ENCODE peak calls at places on chromosome 4, in five cellular contexts. T is cardiac muscle cell, M is psoas muscle, Z is endodermal cell, V is neuronal stem cell. U is an unnamed sample. For H3K9me3 and H3K27me3, the result is how much of the 10 kb centered on the place peaks cover.

GRCh38 chr4:55980725-55981124 is 32.0 kb downstream of the CEP135 start:
- DNase-seq in V (no peak), M (no peak), T (no peak), Z (no peak), U (no peak)

GRCh38 chr4:54225671-54226398 is 3.3 kb upstream of the PDGFRA start:
- DNase-seq in V (peak), M (no peak), T (peak), Z (peak), U (peak)

GRCh38 chr4:38062088-38062893 is 102.1 kb downstream of the PTTG2 start:
- DNase-seq in T (peak), Z (peak), V (peak), M (peak), U (peak)

GRCh38 chr4:119536572-119537528 is 91.8 kb downstream of the PDE5A start:
- DNase-seq in V (no peak), Z (no peak), M (no peak), T (peak), U (peak)

GRCh38 chr4:138236035-138236434 is 6.1 kb downstream of the SLC7A11 start:
- DNase-seq in Z (no peak), V (no peak), T (no peak), M (no peak), U (no peak)

GRCh38 chr4:81472249-81473085 is 760 bp upstream of the RASGEF1B start:
- DNase-seq in M (no peak), T (peak), V (peak), Z (peak), U (no peak)

GRCh38 chr4:147822128-147822527 is 90.2 kb downstream of the ARHGAP10 start:
- DNase-seq in M (peak), T (peak), Z (no peak), V (no peak), U (no peak)

GRCh38 chr4:185921583-185922555 is 109.9 kb upstream of the SORBS2 start:
- DNase-seq in T (peak), Z (no peak), V (no peak), M (no peak), U (no peak)

GRCh38 chr4:3636628-3637320 is 104.6 kb upstream of the LRPAP1 start:
- DNase-seq in V (no peak), T (no peak), Z (no peak), M (peak), U (no peak)

GRCh38 chr4:177041356-177041755 is 248.6 kb upstream of the VEGFC start:
- DNase-seq in V (no peak), M (no peak), Z (no peak), T (no peak), U (peak)

GRCh38 chr4:120034913-120035312 is 31.7 kb downstream of the MAD2L1 start:
- DNase-seq in M (no peak), V (no peak), Z (no peak), T (no peak), U (no peak)

GRCh38 chr4:165971446-165971845 is 98.4 kb downstream of the TLL1 start:
- DNase-seq in T (no peak), M (no peak), V (no peak), Z (no peak), U (no peak)

GRCh38 chr4:20662851-20663250 is 37.4 kb upstream of the PACRGL start:
- DNase-seq in M (no peak), T (no peak), V (no peak), Z (no peak), U (no peak)

GRCh38 chr4:24768006-24768405 is 27.4 kb upstream of the SOD3 start:
- DNase-seq in V (no peak), T (no peak), M (no peak), Z (no peak), U (no peak)

GRCh38 chr4:176150283-176150682 is 45.1 kb downstream of the SPATA4 start:
- DNase-seq in Z (no peak), V (no peak), T (peak), M (no peak), U (no peak)

GRCh38 chr4:142480244-142480643 is 365.9 kb downstream of the INPP4B start:
- DNase-seq in V (no peak), M (no peak), T (peak), Z (no peak), U (no peak)

GRCh38 chr4:68077737-68078136 is 51.9 kb downstream of the TMPRSS11F start:
- DNase-seq in V (no peak), Z (no peak), M (no peak), T (no peak), U (no peak)

GRCh38 chr4:61210186-61210939 is 10.2 kb downstream of the ADGRL3 start:
- DNase-seq in V (peak), Z (peak), T (no peak), M (no peak), U (no peak)

GRCh38 chr4:15526924-15527592 is 57.4 kb downstream of the CC2D2A start:
- DNase-seq in M (no peak), V (no peak), T (no peak), Z (no peak), U (no peak)

GRCh38 chr4:175309041-175309440 is 390.9 kb downstream of the ADAM29 start:
- DNase-seq in V (no peak), M (no peak), Z (no peak), T (no peak), U (no peak)

GRCh38 chr4:173314715-173315114 is 19.4 kb downstream of the HMGB2 start:
- DNase-seq in T (no peak), Z (no peak), M (no peak), V (no peak), U (no peak)

GRCh38 chr4:16079046-16079445 is 4.8 kb downstream of the PROM1 start:
- DNase-seq in V (no peak), Z (peak), T (peak), M (no peak), U (no peak)

GRCh38 chr4:148118628-148119027 is 323.6 kb downstream of the NR3C2 start:
- DNase-seq in V (no peak), T (no peak), Z (no peak), M (no peak), U (no peak)

GRCh38 chr4:90057091-90057490 is 70.1 kb upstream of the CCSER1 start:
- DNase-seq in Z (no peak), T (no peak), V (no peak), M (no peak), U (no peak)

GRCh38 chr4:14792702-14793227 is 209.5 kb upstream of the CPEB2 start:
- DNase-seq in V (no peak), T (no peak), Z (no peak), M (no peak), U (no peak)

GRCh38 chr4:141339386-141339785 is 118.7 kb downstream of the ZNF330 start:
- DNase-seq in V (no peak), T (no peak), M (no peak), Z (no peak), U (no peak)

GRCh38 chr4:89253935-89254334 is 53.7 kb downstream of the GPRIN3 start:
- DNase-seq in Z (no peak), V (no peak), M (no peak), T (no peak), U (no peak)

GRCh38 chr4:126451237-126451885 is 1136.6 kb downstream of the FAT4 start:
- DNase-seq in M (no peak), Z (no peak), V (no peak), T (no peak), U (no peak)

GRCh38 chr4:24104173-24104572 is 214.3 kb upstream of the PPARGC1A start:
- DNase-seq in Z (no peak), T (peak), V (no peak), M (no peak), U (no peak)

GRCh38 chr4:106473515-106473914 is 104.9 kb upstream of the GIMD1 start:
- DNase-seq in V (no peak), T (no peak), M (no peak), Z (no peak), U (no peak)

GRCh38 chr4:39963656-39964055 is 14.1 kb downstream of the PDS5A start:
- DNase-seq in Z (no peak), T (no peak), M (no peak), V (no peak), U (no peak)

GRCh38 chr4:52836653-52837052 is 25.5 kb upstream of the RASL11B start:
- DNase-seq in M (no peak), T (no peak), V (no peak), Z (no peak), U (no peak)

GRCh38 chr4:69071286-69071685 is 25.0 kb upstream of the UGT2B7 start:
- DNase-seq in M (no peak), Z (no peak), T (no peak), V (no peak), U (no peak)

GRCh38 chr4:17941731-17942130 is 79.8 kb downstream of the LCORL start:
- DNase-seq in M (no peak), T (no peak), Z (no peak), V (no peak), U (no peak)

GRCh38 chr4:763922-764321 is 58.3 kb downstream of the PCGF3 start:
- DNase-seq in T (no peak), V (no peak), Z (no peak), M (peak), U (no peak)
- H3K9me3 ChIP-seq in T (under half), V (half or more), Z (under half), M (under half), U (under half)

DNA sequence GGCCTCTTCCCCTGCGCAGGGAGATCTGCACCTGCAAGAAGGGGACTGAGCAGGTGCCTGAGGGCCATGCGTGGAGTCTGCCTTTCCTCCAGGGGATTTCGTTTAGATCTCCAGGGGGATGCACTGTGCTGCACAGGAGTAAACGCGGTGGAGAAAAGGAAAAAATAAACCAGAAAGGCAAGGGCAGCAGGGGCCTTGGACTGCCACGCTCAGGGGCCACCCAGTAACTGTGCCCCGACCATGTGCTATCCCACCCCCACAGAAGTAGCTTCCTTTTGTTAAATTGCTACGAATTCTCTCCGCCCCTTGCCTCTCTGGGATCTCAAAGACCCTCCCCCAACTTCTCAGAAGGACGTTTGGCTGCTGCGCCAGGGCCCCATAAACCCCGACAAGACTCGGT is 17.2 kb upstream of the HMX1 start:
- DNase-seq in T (no peak), M (no peak), V (no peak), Z (no peak), U (no peak)
- H3K27me3 ChIP-seq in T (half or more), M (half or more), V (under half), Z (half or more), U (under half)

GRCh38 chr4:94480362-94480951 is 28.7 kb downstream of the PDLIM5 start:
- DNase-seq in M (no peak), V (no peak), Z (no peak), T (no peak), U (no peak)
- H3K4me3 ChIP-seq in M (peak), V (no peak), Z (no peak), T (no peak), U (no peak)

DNA sequence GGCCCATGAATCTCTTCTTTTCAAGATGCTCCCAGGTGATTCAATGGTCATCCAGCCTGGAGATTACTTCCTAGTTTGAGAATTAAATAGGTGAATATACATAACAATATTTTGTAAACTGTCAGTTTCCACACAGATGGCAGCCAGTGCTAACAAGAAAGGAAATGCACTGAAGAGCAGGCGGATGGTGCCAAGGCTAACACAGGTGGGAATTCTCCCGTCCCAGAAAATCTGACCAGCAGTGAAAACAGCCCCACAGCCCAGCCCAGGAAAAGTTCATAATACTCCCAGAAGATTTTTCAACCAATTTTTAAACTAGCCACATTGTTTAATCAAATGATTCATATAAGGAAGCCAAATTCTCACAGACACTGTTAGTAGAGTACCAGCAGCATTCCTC is 387.2 kb upstream of the GATB start:
- DNase-seq in M (no peak), T (no peak), V (no peak), Z (no peak), U (no peak)
- H3K9me3 ChIP-seq in M (under half), T (under half), V (under half), Z (under half), U (under half)

GRCh38 chr4:10878861-10879260 is 194.3 kb upstream of the CLNK start:
- DNase-seq in Z (no peak), T (no peak), V (no peak), M (no peak), U (no peak)
- H3K27me3 ChIP-seq in Z (under half), T (under half), V (under half), M (under half), U (under half)

GRCh38 chr4:56981795-56982201 is 3.1 kb downstream of the POLR2B start:
- DNase-seq in V (no peak), Z (no peak), M (no peak), T (peak), U (no peak)
- H3K4me3 ChIP-seq in V (no peak), Z (peak), M (no peak), T (no peak), U (no peak)

GRCh38 chr4:213971-214370 is 89.7 kb downstream of the ZNF718 start:
- DNase-seq in V (no peak), T (no peak), M (no peak), Z (no peak), U (no peak)
- H3K9me3 ChIP-seq in V (under half), T (under half), M (under half), Z (half or more), U (under half)

GRCh38 chr4:7531640-7531994 is 96.9 kb upstream of the PSAPL1 start:
- DNase-seq in M (no peak), V (no peak), Z (peak), T (no peak), U (no peak)
- H3K27me3 ChIP-seq in M (under half), V (under half), Z (under half), T (under half), U (under half)

GRCh38 chr4:76307670-76308014 is 1.1 kb downstream of the STBD1 start:
- DNase-seq in Z (no peak), M (peak), T (no peak), V (no peak), U (no peak)
- H3K4me3 ChIP-seq in Z (peak), M (peak), T (peak), V (no peak), U (peak)